ENCODE peak calls at places on chromosome 11, in four cellular contexts. One of them, this sample, is unnamed.

GRCh38 chr11:100821198-100821597 is 134.1 kb downstream of the ARHGAP42 start:
- DNase-seq in HepG2: no peak
- DNase-seq in GM12878: no peak
- DNase-seq in SK-N-SH: no peak
- DNase-seq in this sample: no peak

GRCh38 chr11:12185914-12186313 is 75.5 kb downstream of the MICAL2 start:
- DNase-seq in HepG2: no peak
- DNase-seq in SK-N-SH: peak; percentile 31
- DNase-seq in GM12878: no peak
- DNase-seq in this sample: no peak

GRCh38 chr11:113474362-113475159 is 637 bp downstream of the DRD2 start:
- DNase-seq in SK-N-SH: peak; percentile 87
- DNase-seq in GM12878: no peak
- DNase-seq in HepG2: peak; percentile 28
- DNase-seq in this sample: peak; percentile 28

GRCh38 chr11:76307978-76308747 is 72.8 kb downstream of the THAP12 start:
- DNase-seq in HepG2: no peak
- DNase-seq in GM12878: no peak
- DNase-seq in SK-N-SH: no peak
- DNase-seq in this sample: no peak

GRCh38 chr11:57202282-57202681 is 20.5 kb downstream of the LRRC55 start:
- DNase-seq in GM12878: no peak
- DNase-seq in HepG2: no peak
- DNase-seq in SK-N-SH: no peak
- DNase-seq in this sample: no peak

GRCh38 chr11:14012836-14013235 is 50.3 kb downstream of the SPON1 start:
- DNase-seq in HepG2: no peak
- DNase-seq in GM12878: no peak
- DNase-seq in SK-N-SH: no peak
- DNase-seq in this sample: no peak

GRCh38 chr11:29321293-29322132 is 695.3 kb downstream of the KCNA4 start:
- DNase-seq in HepG2: peak; percentile 75
- DNase-seq in GM12878: no peak
- DNase-seq in SK-N-SH: no peak
- DNase-seq in this sample: peak; percentile 45

GRCh38 chr11:60924110-60924905 is at the start of gene TMEM132A:
- DNase-seq in GM12878: no peak
- DNase-seq in HepG2: peak; percentile 37
- DNase-seq in SK-N-SH: peak; percentile 99
- DNase-seq in this sample: peak; percentile 93

GRCh38 chr11:36510567-36511020 is 522 bp upstream of the TRAF6 start:
- DNase-seq in HepG2: no peak
- DNase-seq in GM12878: no peak
- DNase-seq in SK-N-SH: no peak
- DNase-seq in this sample: peak; percentile 14

GRCh38 chr11:63811522-63811921 is 1.7 kb upstream of the SPINDOC start:
- DNase-seq in GM12878: no peak
- DNase-seq in SK-N-SH: no peak
- DNase-seq in HepG2: no peak
- DNase-seq in this sample: no peak

GRCh38 chr11:108985611-108986279 is 320.9 kb downstream of the DDX10 start:
- DNase-seq in GM12878: no peak
- DNase-seq in HepG2: no peak
- DNase-seq in SK-N-SH: no peak
- DNase-seq in this sample: no peak

GRCh38 chr11:78659326-78660319 is 85.0 kb upstream of the NARS2 start:
- DNase-seq in GM12878: no peak
- DNase-seq in HepG2: no peak
- DNase-seq in SK-N-SH: no peak
- DNase-seq in this sample: no peak

GRCh38 chr11:100010393-100010792 is 676.7 kb upstream of the ARHGAP42 start:
- DNase-seq in SK-N-SH: no peak
- DNase-seq in GM12878: no peak
- DNase-seq in HepG2: no peak
- DNase-seq in this sample: no peak

GRCh38 chr11:19864141-19865120 is 151.8 kb downstream of the NAV2 start:
- DNase-seq in SK-N-SH: no peak
- DNase-seq in GM12878: no peak
- DNase-seq in HepG2: peak; percentile 24
- DNase-seq in this sample: no peak

GRCh38 chr11:121696177-121696863 is 243.6 kb upstream of the SORL1-AS1 start:
- DNase-seq in GM12878: no peak
- DNase-seq in SK-N-SH: no peak
- DNase-seq in HepG2: no peak
- DNase-seq in this sample: no peak

GRCh38 chr11:117458275-117459120 is 130.8 kb downstream of the CEP164 start:
- DNase-seq in GM12878: no peak
- DNase-seq in HepG2: no peak
- DNase-seq in SK-N-SH: no peak
- DNase-seq in this sample: no peak

GRCh38 chr11:68841718-68842426 is at the start of gene CPT1A:
- DNase-seq in SK-N-SH: peak; percentile 94
- DNase-seq in GM12878: no peak
- DNase-seq in HepG2: no peak
- DNase-seq in this sample: peak; percentile 83

GRCh38 chr11:60978546-60979380 is 7.3 kb downstream of the CD6 start:
- DNase-seq in GM12878: peak; percentile 21
- DNase-seq in SK-N-SH: peak; percentile 58
- DNase-seq in HepG2: no peak
- DNase-seq in this sample: no peak

GRCh38 chr11:104995001-104995408 is 26.6 kb upstream of the CASP4 start:
- DNase-seq in HepG2: peak; percentile 85
- DNase-seq in GM12878: no peak
- DNase-seq in SK-N-SH: no peak
- DNase-seq in this sample: no peak

GRCh38 chr11:118194835-118195627 is 18.6 kb upstream of the SCN2B start:
- DNase-seq in GM12878: no peak
- DNase-seq in SK-N-SH: no peak
- DNase-seq in HepG2: peak; percentile 98
- DNase-seq in this sample: peak; percentile 68

GRCh38 chr11:33268945-33269567 is 11.9 kb downstream of the HIPK3 start:
- DNase-seq in GM12878: no peak
- DNase-seq in SK-N-SH: no peak
- DNase-seq in HepG2: no peak
- DNase-seq in this sample: no peak

GRCh38 chr11:115321602-115322289 is 182.5 kb downstream of the CADM1 start:
- DNase-seq in GM12878: no peak
- DNase-seq in SK-N-SH: no peak
- DNase-seq in HepG2: no peak
- DNase-seq in this sample: no peak

GRCh38 chr11:128172046-128172878 is 415.1 kb downstream of the ETS1 start:
- DNase-seq in HepG2: peak; percentile 46
- DNase-seq in SK-N-SH: peak; percentile 73
- DNase-seq in GM12878: peak; percentile 38
- DNase-seq in this sample: peak; percentile 65
- TF ChIP-seq PBX3 in HepG2: no peak
- TF ChIP-seq PBX3 in SK-N-SH: no peak
- TF ChIP-seq PBX3 in GM12878: no peak
- TF ChIP-seq PBX3 in this sample: no peak

GRCh38 chr11:47867821-47868220 is 19.7 kb upstream of the NUP160 start:
- DNase-seq in HepG2: no peak
- DNase-seq in SK-N-SH: no peak
- DNase-seq in GM12878: no peak
- DNase-seq in this sample: no peak

GRCh38 chr11:47870404-47870803 is 22.3 kb upstream of the NUP160 start:
- DNase-seq in HepG2: no peak
- DNase-seq in GM12878: no peak
- DNase-seq in SK-N-SH: no peak
- DNase-seq in this sample: no peak

GRCh38 chr11:47863893-47864430 is 15.8 kb upstream of the NUP160 start:
- DNase-seq in GM12878: no peak
- DNase-seq in SK-N-SH: no peak
- DNase-seq in HepG2: no peak
- DNase-seq in this sample: no peak

GRCh38 chr11:47864910-47865309 is 16.8 kb upstream of the NUP160 start:
- DNase-seq in GM12878: no peak
- DNase-seq in SK-N-SH: no peak
- DNase-seq in HepG2: no peak
- DNase-seq in this sample: no peak

GRCh38 chr11:47869548-47870393 is 21.6 kb upstream of the NUP160 start:
- DNase-seq in GM12878: no peak
- DNase-seq in HepG2: no peak
- DNase-seq in SK-N-SH: no peak
- DNase-seq in this sample: peak; percentile 58
- TF ChIP-seq PBX3 in GM12878: no peak
- TF ChIP-seq PBX3 in HepG2: no peak
- TF ChIP-seq PBX3 in SK-N-SH: no peak
- TF ChIP-seq PBX3 in this sample: no peak

GRCh38 chr11:134502153-134502550 is 90.1 kb upstream of the B3GAT1 start:
- DNase-seq in HepG2: no peak
- DNase-seq in GM12878: no peak
- DNase-seq in SK-N-SH: no peak
- DNase-seq in this sample: no peak
- TF ChIP-seq PBX3 in HepG2: no peak
- TF ChIP-seq PBX3 in GM12878: no peak
- TF ChIP-seq PBX3 in SK-N-SH: no peak
- TF ChIP-seq PBX3 in this sample: no peak

GRCh38 chr11:17209939-17210245 is 2.1 kb upstream of the PIK3C2A start:
- DNase-seq in GM12878: no peak
- DNase-seq in HepG2: no peak
- DNase-seq in SK-N-SH: no peak
- DNase-seq in this sample: no peak

GRCh38 chr11:17206448-17206847 is 1.3 kb downstream of the PIK3C2A start:
- DNase-seq in SK-N-SH: no peak
- DNase-seq in HepG2: no peak
- DNase-seq in GM12878: no peak
- DNase-seq in this sample: no peak

GRCh38 chr11:17207317-17208256 is at the start of gene PIK3C2A:
- DNase-seq in SK-N-SH: peak; percentile 96
- DNase-seq in HepG2: peak; percentile 92
- DNase-seq in GM12878: peak; percentile 64
- DNase-seq in this sample: peak; percentile 95

GRCh38 chr11:17214338-17214737 is 6.6 kb upstream of the PIK3C2A start:
- DNase-seq in SK-N-SH: no peak
- DNase-seq in GM12878: no peak
- DNase-seq in HepG2: no peak
- DNase-seq in this sample: no peak

DNA sequence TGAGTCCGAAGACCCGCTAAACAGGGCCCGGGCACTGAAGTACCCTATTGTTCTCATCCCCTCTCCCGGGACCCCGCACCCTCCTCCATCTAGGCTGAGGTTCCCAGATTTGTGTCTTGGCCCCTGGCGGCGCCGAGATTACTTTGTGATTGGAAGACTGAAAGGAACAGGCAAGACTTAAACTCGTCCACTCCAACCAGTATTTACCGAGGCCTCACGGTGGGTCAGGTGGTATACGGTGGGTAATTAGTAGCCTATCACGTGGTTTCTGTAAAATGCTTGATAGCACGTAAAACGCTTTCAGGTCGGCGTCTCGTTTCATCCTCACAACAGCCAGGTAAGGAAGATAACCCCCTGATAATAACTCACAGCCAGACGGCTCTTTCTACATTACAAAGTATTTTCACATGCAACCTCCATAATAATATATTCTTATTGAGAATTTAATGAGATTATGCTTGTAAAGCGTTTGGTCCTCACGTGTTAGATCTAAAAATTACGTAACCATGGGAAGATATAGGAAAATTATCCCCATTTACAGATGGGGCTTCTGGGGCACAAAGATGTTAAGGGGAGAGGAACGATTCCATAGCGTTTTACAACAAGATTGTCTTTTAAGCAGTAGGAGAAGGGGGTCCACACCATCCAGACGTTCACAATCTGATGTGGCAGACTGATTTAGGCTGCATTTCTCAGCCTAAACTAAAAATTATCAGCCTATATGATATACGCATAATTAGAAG is 642 bp upstream of the PIK3C2A start:
- DNase-seq in GM12878: no peak
- DNase-seq in SK-N-SH: peak; percentile 73
- DNase-seq in HepG2: peak; percentile 87
- DNase-seq in this sample: peak; percentile 75
- TF ChIP-seq PBX3 in GM12878: no peak
- TF ChIP-seq PBX3 in SK-N-SH: no peak
- TF ChIP-seq PBX3 in HepG2: no peak
- TF ChIP-seq PBX3 in this sample: no peak

DNA sequence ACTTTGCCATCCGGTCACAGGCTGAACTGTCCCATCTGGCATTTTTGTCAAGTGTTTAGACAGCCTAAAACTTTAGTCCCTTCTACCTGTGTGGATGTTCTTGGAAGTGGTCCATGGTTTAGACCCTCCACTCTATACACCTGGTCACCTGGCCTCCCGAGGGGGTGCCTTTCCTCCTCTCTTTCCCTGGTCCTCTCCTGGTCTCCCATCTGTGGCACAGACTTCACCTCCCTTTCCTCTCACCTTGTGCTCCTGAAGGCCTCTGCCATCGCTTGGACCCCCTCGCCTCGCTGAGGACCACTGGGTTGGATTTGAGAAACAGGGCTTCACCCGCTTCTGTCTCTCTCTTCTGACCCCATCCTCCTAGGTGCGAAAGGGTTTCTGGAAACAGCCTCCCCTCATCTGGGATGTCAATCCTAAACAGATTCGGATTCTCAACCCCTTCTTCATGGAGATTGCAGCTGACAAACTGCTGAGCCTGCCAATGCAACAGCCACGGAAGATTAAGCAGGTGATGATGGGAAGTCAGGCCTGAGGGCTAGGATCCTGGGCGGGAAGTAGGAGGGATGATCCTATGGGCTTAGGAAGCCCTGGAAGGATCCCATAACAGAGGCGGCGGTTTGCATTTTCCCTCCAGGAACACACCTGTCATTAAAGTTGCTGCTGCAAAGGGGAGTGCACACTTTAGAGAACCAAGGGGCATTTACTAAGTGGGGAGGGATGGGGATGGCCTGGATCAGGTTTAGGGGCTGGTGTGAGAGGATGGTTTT is 53.6 kb downstream of the ST3GAL4 start:
- DNase-seq in GM12878: no peak
- DNase-seq in HepG2: no peak
- DNase-seq in SK-N-SH: no peak
- DNase-seq in this sample: no peak
- TF ChIP-seq PBX3 in GM12878: no peak
- TF ChIP-seq PBX3 in HepG2: no peak
- TF ChIP-seq PBX3 in SK-N-SH: no peak
- TF ChIP-seq PBX3 in this sample: no peak

GRCh38 chr11:125942276-125942611 is 3.6 kb upstream of the VSIG10L2 start:
- DNase-seq in SK-N-SH: no peak
- DNase-seq in GM12878: no peak
- DNase-seq in HepG2: no peak
- DNase-seq in this sample: no peak

GRCh38 chr11:125942771-125943428 is 2.9 kb upstream of the VSIG10L2 start:
- DNase-seq in HepG2: no peak
- DNase-seq in GM12878: no peak
- DNase-seq in SK-N-SH: no peak
- DNase-seq in this sample: no peak

GRCh38 chr11:125941606-125942275 is 4.1 kb upstream of the VSIG10L2 start:
- DNase-seq in GM12878: no peak
- DNase-seq in HepG2: peak; percentile 60
- DNase-seq in SK-N-SH: peak; percentile 72
- DNase-seq in this sample: peak; percentile 55

GRCh38 chr11:125940145-125940544 is 5.7 kb upstream of the VSIG10L2 start:
- DNase-seq in GM12878: no peak
- DNase-seq in SK-N-SH: no peak
- DNase-seq in HepG2: no peak
- DNase-seq in this sample: no peak

GRCh38 chr11:125941241-125941605 is 4.6 kb upstream of the VSIG10L2 start:
- DNase-seq in HepG2: no peak
- DNase-seq in GM12878: no peak
- DNase-seq in SK-N-SH: no peak
- DNase-seq in this sample: no peak
- TF ChIP-seq PBX3 in HepG2: no peak
- TF ChIP-seq PBX3 in GM12878: no peak
- TF ChIP-seq PBX3 in SK-N-SH: no peak
- TF ChIP-seq PBX3 in this sample: no peak

This sample was measured in A549.